ENCODE peak calls at places on chromosomes 1 and 21, in seven cellular contexts. One of them, this sample, is unnamed.

GRCh38 chr1:18670267-18670910 is 39.7 kb downstream of the PAX7 start:
- ATAC-seq in gastrocnemius medialis: no peak
- ATAC-seq in mucosa of descending colon: peak
- ATAC-seq in foreskin keratinocyte: no peak
- ATAC-seq in psoas muscle: no peak
- ATAC-seq in activated CD8-positive, alpha-beta T cell treated with anti-CD3 and anti-CD28 coated beads for 36 hours: no peak
- ATAC-seq in left lung: peak
- ATAC-seq in this sample: no peak

GRCh38 chr1:162335126-162335525 is 41.5 kb downstream of the SPATA46 start:
- ATAC-seq in gastrocnemius medialis: no peak
- ATAC-seq in activated CD8-positive, alpha-beta T cell treated with anti-CD3 and anti-CD28 coated beads for 36 hours: no peak
- ATAC-seq in left lung: no peak
- ATAC-seq in mucosa of descending colon: no peak
- ATAC-seq in psoas muscle: no peak
- ATAC-seq in foreskin keratinocyte: no peak
- ATAC-seq in this sample: no peak

GRCh38 chr1:224114787-224115175 is 870 bp downstream of the FBXO28 start:
- ATAC-seq in left lung: peak
- ATAC-seq in psoas muscle: no peak
- ATAC-seq in gastrocnemius medialis: no peak
- ATAC-seq in activated CD8-positive, alpha-beta T cell treated with anti-CD3 and anti-CD28 coated beads for 36 hours: no peak
- ATAC-seq in mucosa of descending colon: peak
- ATAC-seq in foreskin keratinocyte: no peak
- ATAC-seq in this sample: no peak

GRCh38 chr21:33229099-33229775 is 501 bp upstream of the IFNAR2 start:
- ATAC-seq in foreskin keratinocyte: no peak
- ATAC-seq in gastrocnemius medialis: peak
- ATAC-seq in activated CD8-positive, alpha-beta T cell treated with anti-CD3 and anti-CD28 coated beads for 36 hours: peak
- ATAC-seq in psoas muscle: peak
- ATAC-seq in mucosa of descending colon: no peak
- ATAC-seq in left lung: no peak
- ATAC-seq in this sample: no peak

GRCh38 chr1:240484804-240485441 is 127.0 kb downstream of the GREM2 start:
- ATAC-seq in psoas muscle: no peak
- ATAC-seq in left lung: no peak
- ATAC-seq in activated CD8-positive, alpha-beta T cell treated with anti-CD3 and anti-CD28 coated beads for 36 hours: no peak
- ATAC-seq in mucosa of descending colon: no peak
- ATAC-seq in foreskin keratinocyte: no peak
- ATAC-seq in gastrocnemius medialis: no peak
- ATAC-seq in this sample: no peak

GRCh38 chr1:107525146-107525545 is 384.3 kb downstream of the NTNG1 start:
- ATAC-seq in foreskin keratinocyte: peak
- ATAC-seq in activated CD8-positive, alpha-beta T cell treated with anti-CD3 and anti-CD28 coated beads for 36 hours: no peak
- ATAC-seq in mucosa of descending colon: no peak
- ATAC-seq in gastrocnemius medialis: no peak
- ATAC-seq in psoas muscle: no peak
- ATAC-seq in left lung: no peak
- ATAC-seq in this sample: no peak

GRCh38 chr1:84959294-84959693 is 37.6 kb downstream of the MCOLN2 start:
- ATAC-seq in gastrocnemius medialis: no peak
- ATAC-seq in left lung: no peak
- ATAC-seq in activated CD8-positive, alpha-beta T cell treated with anti-CD3 and anti-CD28 coated beads for 36 hours: peak
- ATAC-seq in psoas muscle: no peak
- ATAC-seq in mucosa of descending colon: no peak
- ATAC-seq in foreskin keratinocyte: no peak
- ATAC-seq in this sample: peak

GRCh38 chr1:206545351-206545750 is 38.0 kb downstream of the RASSF5 start:
- ATAC-seq in activated CD8-positive, alpha-beta T cell treated with anti-CD3 and anti-CD28 coated beads for 36 hours: peak
- ATAC-seq in foreskin keratinocyte: no peak
- ATAC-seq in gastrocnemius medialis: no peak
- ATAC-seq in left lung: no peak
- ATAC-seq in psoas muscle: no peak
- ATAC-seq in mucosa of descending colon: no peak
- ATAC-seq in this sample: no peak

GRCh38 chr1:108960719-108961118 is 2.6 kb downstream of the CLCC1 start:
- ATAC-seq in left lung: no peak
- ATAC-seq in gastrocnemius medialis: no peak
- ATAC-seq in mucosa of descending colon: no peak
- ATAC-seq in psoas muscle: no peak
- ATAC-seq in activated CD8-positive, alpha-beta T cell treated with anti-CD3 and anti-CD28 coated beads for 36 hours: no peak
- ATAC-seq in foreskin keratinocyte: no peak
- ATAC-seq in this sample: no peak

GRCh38 chr1:159090566-159091546 is 14.3 kb upstream of the AIM2 start:
- ATAC-seq in psoas muscle: no peak
- ATAC-seq in activated CD8-positive, alpha-beta T cell treated with anti-CD3 and anti-CD28 coated beads for 36 hours: peak
- ATAC-seq in gastrocnemius medialis: no peak
- ATAC-seq in mucosa of descending colon: no peak
- ATAC-seq in foreskin keratinocyte: peak
- ATAC-seq in left lung: no peak
- ATAC-seq in this sample: peak

GRCh38 chr1:184610872-184611614 is 143.6 kb downstream of the EDEM3 start:
- ATAC-seq in gastrocnemius medialis: no peak
- ATAC-seq in activated CD8-positive, alpha-beta T cell treated with anti-CD3 and anti-CD28 coated beads for 36 hours: no peak
- ATAC-seq in foreskin keratinocyte: no peak
- ATAC-seq in psoas muscle: no peak
- ATAC-seq in left lung: peak
- ATAC-seq in mucosa of descending colon: peak
- ATAC-seq in this sample: no peak

GRCh38 chr1:48093696-48094518 is 96.7 kb upstream of the TRABD2B start:
- ATAC-seq in left lung: peak
- ATAC-seq in activated CD8-positive, alpha-beta T cell treated with anti-CD3 and anti-CD28 coated beads for 36 hours: peak
- ATAC-seq in foreskin keratinocyte: peak
- ATAC-seq in mucosa of descending colon: peak
- ATAC-seq in psoas muscle: peak
- ATAC-seq in gastrocnemius medialis: no peak
- ATAC-seq in this sample: peak

GRCh38 chr1:197972406-197972805 is 55.2 kb downstream of the LHX9 start:
- ATAC-seq in foreskin keratinocyte: no peak
- ATAC-seq in activated CD8-positive, alpha-beta T cell treated with anti-CD3 and anti-CD28 coated beads for 36 hours: no peak
- ATAC-seq in left lung: no peak
- ATAC-seq in mucosa of descending colon: no peak
- ATAC-seq in psoas muscle: no peak
- ATAC-seq in gastrocnemius medialis: no peak
- ATAC-seq in this sample: no peak

GRCh38 chr1:208165659-208166058 is 78.5 kb downstream of the PLXNA2 start:
- ATAC-seq in mucosa of descending colon: no peak
- ATAC-seq in foreskin keratinocyte: no peak
- ATAC-seq in psoas muscle: no peak
- ATAC-seq in gastrocnemius medialis: no peak
- ATAC-seq in activated CD8-positive, alpha-beta T cell treated with anti-CD3 and anti-CD28 coated beads for 36 hours: no peak
- ATAC-seq in left lung: no peak
- ATAC-seq in this sample: no peak

GRCh38 chr1:117734403-117734802 is 128.6 kb downstream of the TENT5C start:
- ATAC-seq in psoas muscle: no peak
- ATAC-seq in gastrocnemius medialis: peak
- ATAC-seq in left lung: no peak
- ATAC-seq in activated CD8-positive, alpha-beta T cell treated with anti-CD3 and anti-CD28 coated beads for 36 hours: no peak
- ATAC-seq in foreskin keratinocyte: no peak
- ATAC-seq in mucosa of descending colon: no peak
- ATAC-seq in this sample: no peak

GRCh38 chr1:10537082-10537766 is 62.5 kb downstream of the PEX14 start:
- ATAC-seq in gastrocnemius medialis: no peak
- ATAC-seq in foreskin keratinocyte: no peak
- ATAC-seq in activated CD8-positive, alpha-beta T cell treated with anti-CD3 and anti-CD28 coated beads for 36 hours: no peak
- ATAC-seq in mucosa of descending colon: no peak
- ATAC-seq in psoas muscle: no peak
- ATAC-seq in left lung: no peak
- ATAC-seq in this sample: no peak

GRCh38 chr1:159970932-159971342 is 16.9 kb upstream of the SLAMF9 start:
- ATAC-seq in mucosa of descending colon: peak
- ATAC-seq in psoas muscle: no peak
- ATAC-seq in activated CD8-positive, alpha-beta T cell treated with anti-CD3 and anti-CD28 coated beads for 36 hours: no peak
- ATAC-seq in left lung: no peak
- ATAC-seq in gastrocnemius medialis: no peak
- ATAC-seq in foreskin keratinocyte: no peak
- ATAC-seq in this sample: no peak

GRCh38 chr1:184110253-184111204 is 59.0 kb downstream of the TSEN15 start:
- ATAC-seq in gastrocnemius medialis: no peak
- ATAC-seq in mucosa of descending colon: no peak
- ATAC-seq in activated CD8-positive, alpha-beta T cell treated with anti-CD3 and anti-CD28 coated beads for 36 hours: peak
- ATAC-seq in left lung: no peak
- ATAC-seq in foreskin keratinocyte: peak
- ATAC-seq in psoas muscle: no peak
- ATAC-seq in this sample: peak

GRCh38 chr1:21659099-21659923 is 9.8 kb downstream of the RAP1GAP start:
- ATAC-seq in psoas muscle: peak
- ATAC-seq in gastrocnemius medialis: peak
- ATAC-seq in activated CD8-positive, alpha-beta T cell treated with anti-CD3 and anti-CD28 coated beads for 36 hours: peak
- ATAC-seq in mucosa of descending colon: peak
- ATAC-seq in foreskin keratinocyte: peak
- ATAC-seq in left lung: peak
- ATAC-seq in this sample: peak

This sample was measured in activated T-helper 17 cell treated with anti-CD3 and anti-CD28 coated beads, Interleukin-2, amount 50 U/mL, for 72 hours.